ENCODE peak calls at places on chromosomes 1 and 21, in eight cellular contexts. F is upper lobe of left lung, L is colonic mucosa, J is H9, K is WTC11, M is GM13977, E is fibroblast of lung, C is progenitor cell of endocrine pancreas. Z is an unnamed sample.
A peak's percentile ranks its signal among the peaks of the same experiment; 100 is the strongest.

GRCh38 chr1:10415211-10415930 is 14.9 kb upstream of the CENPS start:
- DNase-seq in L (peak; percentile 36), M (no peak), F (peak; percentile 67), C (no peak), E (peak; percentile 75), K (no peak), J (no peak), Z (peak; percentile 50)

GRCh38 chr21:25396135-25396711 is 211.1 kb downstream of the MRPL39 start:
- DNase-seq in F (no peak), M (peak; percentile 63), E (no peak), J (no peak), L (no peak), K (no peak), C (no peak), Z (no peak)

GRCh38 chr1:33007190-33008050 is 29.3 kb downstream of the AK2 start:
- DNase-seq in E (peak; percentile 90), K (no peak), F (peak; percentile 85), L (no peak), J (no peak), C (no peak), M (no peak), Z (peak; percentile 67)

GRCh38 chr1:87084247-87084836 is 169.9 kb downstream of the HS2ST1 start:
- DNase-seq in M (no peak), C (no peak), K (no peak), E (peak; percentile 78), F (no peak), J (no peak), L (no peak), Z (no peak)

GRCh38 chr1:161503394-161503748 is 1.9 kb upstream of the FCGR2A start:
- DNase-seq in E (no peak), K (no peak), L (no peak), J (no peak), C (no peak), M (no peak), F (no peak), Z (no peak)

GRCh38 chr21:27369234-27369633 is 402.3 kb upstream of the ADAMTS5 start:
- DNase-seq in F (no peak), J (no peak), K (no peak), L (no peak), C (no peak), E (no peak), M (no peak), Z (no peak)

GRCh38 chr1:21350132-21350885 is 60.0 kb upstream of the ECE1 start:
- DNase-seq in K (no peak), M (no peak), F (no peak), E (no peak), C (no peak), J (no peak), L (no peak), Z (no peak)

GRCh38 chr1:9960705-9961562 is 17.7 kb downstream of the NMNAT1 start:
- DNase-seq in C (no peak), E (peak; percentile 22), L (no peak), F (no peak), J (peak; percentile 69), K (peak; percentile 66), M (peak; percentile 40), Z (no peak)

GRCh38 chr1:169868978-169869377 is 24.7 kb downstream of the SCYL3 start:
- DNase-seq in F (no peak), M (no peak), C (no peak), J (no peak), E (no peak), L (no peak), K (no peak), Z (no peak)

GRCh38 chr1:10969267-10969970 is 43.0 kb upstream of the TARDBP start:
- DNase-seq in C (no peak), F (no peak), M (no peak), K (peak; percentile 60), L (no peak), J (peak; percentile 76), E (no peak), Z (no peak)

GRCh38 chr1:72366473-72366872 is 84.1 kb upstream of the NEGR1 start:
- DNase-seq in L (no peak), F (peak; percentile 73), M (no peak), E (peak; percentile 57), J (no peak), C (no peak), K (no peak), Z (peak; percentile 57)

DNA sequence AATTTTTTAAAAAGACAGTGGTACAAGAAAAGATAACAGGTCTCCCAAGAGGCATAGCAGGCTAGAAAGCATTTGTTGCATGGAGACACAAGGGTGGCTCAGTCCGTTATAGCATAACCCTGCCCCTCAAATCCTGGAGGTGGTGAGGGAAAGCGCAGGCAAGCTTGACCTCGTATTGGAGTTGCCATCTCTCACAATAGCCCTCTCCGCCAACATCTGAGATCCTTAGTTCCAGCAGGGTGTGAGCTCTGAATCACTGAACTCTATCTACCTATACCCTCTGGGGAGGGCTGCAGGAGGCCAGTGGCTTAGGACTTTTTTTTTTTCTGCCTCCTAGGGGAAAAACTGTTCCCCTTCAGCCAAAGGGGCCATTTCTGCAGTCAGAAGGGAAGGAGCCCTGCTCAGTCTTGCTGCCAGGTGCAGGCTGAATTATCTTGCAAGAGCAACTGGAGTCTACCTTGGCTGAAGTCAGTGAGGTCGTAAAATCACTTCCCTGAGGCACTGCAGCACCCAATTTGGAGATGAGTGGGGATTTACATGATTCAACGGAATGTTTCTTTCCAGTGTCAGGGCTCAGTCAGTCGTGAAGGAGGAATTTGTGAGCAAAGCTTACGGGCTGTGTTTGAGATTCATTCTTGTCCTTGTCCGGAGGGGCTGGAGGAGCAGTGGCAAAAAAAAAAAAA is 17.2 kb upstream of the C8A start:
- DNase-seq in C (no peak), L (no peak), E (no peak), K (no peak), M (no peak), F (no peak), J (no peak), Z (no peak)
- TF ChIP-seq CTCF in C (no peak), L (no peak), E (no peak), K (no peak), M (no peak), F (no peak), J (no peak), Z (no peak)

DNA sequence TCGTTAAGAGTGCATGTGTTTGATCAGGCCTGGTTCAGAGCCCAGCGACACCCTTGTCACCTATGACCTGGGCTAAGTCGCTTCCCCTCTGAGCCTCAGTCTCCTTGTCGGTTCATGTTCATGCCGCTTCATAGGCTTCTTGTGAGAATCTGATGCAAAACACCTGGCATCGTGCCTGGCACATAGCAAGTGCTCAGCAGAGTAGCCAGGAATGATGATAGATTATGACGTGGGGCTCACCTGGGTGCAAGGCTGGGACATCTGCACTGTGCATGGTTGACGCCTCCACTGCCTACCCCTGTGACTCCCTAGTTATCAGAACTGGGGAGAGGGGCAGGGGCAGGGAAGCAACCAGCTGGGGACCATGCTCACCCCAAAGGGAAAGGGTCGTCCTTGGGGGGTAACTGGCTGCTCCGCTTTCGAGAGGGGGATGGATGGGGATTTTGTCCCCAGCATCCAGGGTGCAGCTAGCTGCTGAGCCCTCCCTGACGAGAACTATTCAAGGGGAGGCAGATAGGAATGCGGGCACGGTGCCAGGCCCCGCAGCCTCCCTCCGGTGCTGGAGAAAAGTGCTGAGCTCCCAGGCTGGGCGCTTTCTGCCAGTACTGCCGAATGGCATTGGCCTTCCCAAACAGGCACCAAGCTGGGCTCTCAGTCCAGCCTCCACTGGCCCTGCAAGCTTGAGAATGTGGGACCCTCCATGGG is 9.3 kb downstream of the EFHD2 start:
- DNase-seq in C (no peak), J (no peak), E (no peak), F (no peak), L (peak; percentile 63), K (no peak), M (no peak), Z (peak; percentile 52)
- TF ChIP-seq CTCF in C (no peak), J (no peak), E (no peak), F (no peak), L (no peak), K (no peak), M (no peak), Z (no peak)

GRCh38 chr1:34549199-34549598 is 205.6 kb upstream of the GJB5 start:
- DNase-seq in C (peak; percentile 27), F (no peak), J (peak; percentile 74), L (peak; percentile 62), K (peak; percentile 80), E (no peak), M (no peak), Z (peak; percentile 76)

DNA sequence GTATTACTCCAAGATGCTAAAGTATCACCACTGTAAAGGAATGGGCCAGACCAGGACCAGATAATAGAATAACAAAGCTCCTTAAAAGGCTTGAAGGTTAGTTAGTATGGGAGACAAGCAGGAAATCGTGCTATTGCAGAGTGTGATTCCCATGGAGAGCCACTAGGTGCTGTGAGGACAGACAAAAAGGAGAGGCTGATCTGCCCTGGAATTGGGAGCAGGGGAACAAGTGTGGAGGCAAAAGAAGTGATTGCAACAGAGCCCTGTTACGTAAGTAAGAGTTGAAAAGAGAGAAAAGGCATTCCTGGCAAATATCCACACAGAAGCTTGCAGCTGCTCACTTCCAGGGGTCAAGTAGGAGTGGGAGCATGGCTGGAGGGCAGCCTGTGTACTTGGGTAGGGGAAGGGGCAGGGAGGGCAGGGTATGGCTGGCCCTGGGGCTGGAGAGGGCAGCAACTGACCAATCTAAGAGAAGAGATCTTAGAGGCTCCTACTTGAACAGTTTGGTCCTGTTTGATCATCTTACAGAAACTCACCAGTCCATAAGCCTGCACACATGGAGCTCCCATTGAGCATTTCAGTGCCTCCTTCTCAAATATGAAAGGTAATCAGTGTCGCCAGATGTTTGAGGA is 207.7 kb upstream of the GJB5 start:
- DNase-seq in F (peak; percentile 42), L (no peak), C (no peak), M (no peak), E (no peak), K (peak; percentile 35), J (peak; percentile 80), Z (peak; percentile 14)
- TF ChIP-seq CTCF in F (peak; percentile 21), L (no peak), C (peak; percentile 61), M (no peak), E (no peak), K (peak; percentile 39), J (peak; percentile 75), Z (no peak)

GRCh38 chr1:29454616-29455380 is 218.5 kb downstream of the PTPRU start:
- DNase-seq in K (no peak), J (no peak), M (no peak), E (no peak), C (no peak), F (no peak), L (no peak), Z (no peak)

GRCh38 chr1:29456685-29457084 is 220.4 kb downstream of the PTPRU start:
- DNase-seq in C (no peak), J (no peak), F (no peak), M (no peak), E (no peak), K (no peak), L (no peak), Z (no peak)

GRCh38 chr1:29457496-29458368 is 221.4 kb downstream of the PTPRU start:
- DNase-seq in C (no peak), K (no peak), E (no peak), L (no peak), F (no peak), J (no peak), M (no peak), Z (no peak)

GRCh38 chr1:29453502-29454240 is 217.3 kb downstream of the PTPRU start:
- DNase-seq in J (peak; percentile 77), L (peak; percentile 22), F (no peak), C (no peak), M (peak; percentile 69), K (peak; percentile 38), E (peak; percentile 62), Z (peak; percentile 48)

DNA sequence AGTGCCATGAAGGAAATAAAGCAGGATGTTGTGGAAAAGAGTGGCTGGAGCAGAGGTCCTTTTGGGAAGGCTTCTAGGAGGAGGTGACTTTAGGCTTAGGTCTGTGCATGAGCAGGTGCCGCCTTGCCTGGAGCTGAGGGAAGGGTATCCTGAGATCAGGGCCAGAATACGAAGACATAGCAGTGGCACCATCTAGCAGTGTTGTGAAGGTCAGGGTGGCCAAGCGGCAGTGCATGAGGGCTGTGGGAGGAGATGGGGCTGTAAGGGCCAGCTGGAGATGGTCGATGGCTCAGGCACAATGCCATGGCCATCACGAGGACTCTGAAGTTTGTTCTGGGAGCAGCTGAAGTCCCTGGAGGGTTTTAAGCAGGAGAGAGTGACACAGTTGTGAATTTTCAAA is 219.5 kb downstream of the PTPRU start:
- DNase-seq in E (no peak), J (no peak), F (no peak), K (no peak), C (no peak), M (no peak), L (no peak), Z (no peak)
- TF ChIP-seq CTCF in E (no peak), J (no peak), F (no peak), K (no peak), C (no peak), M (no peak), L (no peak), Z (no peak)